ENCODE peak calls at places on chromosomes 13 and 19, in eight cellular contexts. H is AG04450, X is HFFc6, D is AG09309, K is left lung, B is uterus, V is breast epithelium, L is SK-N-SH. J is an unnamed sample.

GRCh38 chr13:34254366-34254765 is 436.4 kb downstream of the RFC3 start:
- DNase-seq in K (no peak), V (no peak), D (no peak), X (no peak), L (no peak), B (no peak), H (no peak), J (no peak)

GRCh38 chr13:46295531-46296464 is 84.1 kb downstream of the LRRC63 start:
- DNase-seq in D (peak), L (no peak), H (peak), X (peak), K (no peak), B (no peak), V (no peak), J (peak)

GRCh38 chr13:24725379-24725778 is 38.6 kb upstream of the RNF17 start:
- DNase-seq in K (no peak), B (no peak), L (no peak), X (no peak), V (no peak), D (no peak), H (no peak), J (no peak)

GRCh38 chr19:8306235-8307054 is 1.7 kb downstream of the CD320 start:
- DNase-seq in X (no peak), V (peak), B (peak), K (peak), D (no peak), L (no peak), H (no peak), J (no peak)

GRCh38 chr13:22871248-22871647 is 309.5 kb upstream of the SGCG start:
- DNase-seq in H (no peak), X (no peak), L (no peak), D (no peak), V (no peak), B (no peak), K (no peak), J (no peak)

GRCh38 chr19:38003427-38004099 is 96.6 kb downstream of the SIPA1L3 start:
- DNase-seq in K (no peak), X (peak), V (peak), H (peak), L (peak), B (peak), D (no peak), J (peak)

GRCh38 chr13:44306401-44307192 is 67.0 kb upstream of the SERP2 start:
- DNase-seq in K (no peak), B (peak), V (no peak), L (no peak), X (peak), D (peak), H (peak), J (peak)

GRCh38 chr19:29029271-29029670 is 183.7 kb downstream of the UQCRFS1 start:
- DNase-seq in H (no peak), K (no peak), L (no peak), X (no peak), V (no peak), D (peak), B (no peak), J (no peak)

GRCh38 chr19:51246153-51246552 is 4.7 kb upstream of the SIGLECL1 start:
- DNase-seq in V (no peak), L (no peak), K (no peak), X (no peak), H (no peak), B (no peak), D (no peak), J (no peak)

GRCh38 chr19:7916137-7916907 is 1.7 kb downstream of the TGFBR3L start:
- DNase-seq in V (no peak), X (peak), D (no peak), K (peak), L (peak), B (no peak), H (no peak), J (no peak)

GRCh38 chr13:37869756-37870488 is at the start of gene TRPC4:
- DNase-seq in H (no peak), X (peak), B (peak), D (peak), V (no peak), L (peak), K (peak), J (peak)

GRCh38 chr13:65472336-65472735 is 1757.8 kb downstream of the PCDH9 start:
- DNase-seq in D (peak), L (no peak), X (peak), K (no peak), V (no peak), H (no peak), B (no peak), J (no peak)

GRCh38 chr19:50759886-50760285 is 10.4 kb upstream of the GPR32 start:
- DNase-seq in B (no peak), H (no peak), V (no peak), D (no peak), K (no peak), L (no peak), X (peak), J (no peak)

GRCh38 chr19:4357095-4357797 is 13.9 kb downstream of the MPND start:
- DNase-seq in X (no peak), B (no peak), L (peak), D (no peak), V (no peak), H (no peak), K (no peak), J (no peak)

GRCh38 chr19:1825909-1826556 is 14.0 kb upstream of the ATP8B3 start:
- DNase-seq in K (peak), V (peak), X (peak), H (peak), D (no peak), B (peak), L (peak), J (no peak)

GRCh38 chr13:98050041-98050466 is 92.8 kb upstream of the FARP1 start:
- DNase-seq in B (no peak), K (no peak), L (peak), X (peak), V (peak), H (no peak), D (no peak), J (no peak)

GRCh38 chr13:32587774-32588165 is 1.5 kb downstream of the PDS5B start:
- DNase-seq in L (no peak), X (no peak), B (no peak), H (no peak), V (no peak), D (no peak), K (no peak), J (peak)

GRCh38 chr19:3849787-3850186 is 19.1 kb downstream of the ZFR2 start:
- DNase-seq in B (no peak), L (no peak), X (no peak), V (no peak), H (no peak), K (no peak), D (no peak), J (no peak)

GRCh38 chr13:30410705-30411125 is 11.6 kb upstream of the UBE2L5 start:
- DNase-seq in V (no peak), X (no peak), H (no peak), D (no peak), B (no peak), K (no peak), L (no peak), J (no peak)

GRCh38 chr19:40441719-40442253 is 2.3 kb downstream of the SERTAD3 start:
- DNase-seq in V (no peak), K (no peak), B (no peak), D (no peak), L (no peak), X (no peak), H (no peak), J (no peak)

GRCh38 chr13:32407854-32408253 is 20.1 kb downstream of the N4BP2L1 start:
- DNase-seq in K (no peak), H (no peak), L (no peak), X (no peak), D (no peak), V (no peak), B (no peak), J (no peak)

GRCh38 chr19:290539-291521 is at the start of gene PLPP2:
- DNase-seq in B (peak), X (no peak), K (peak), D (no peak), V (peak), L (peak), H (no peak), J (no peak)

GRCh38 chr13:41361501-41361900 is 50.4 kb downstream of the NAA16 start:
- DNase-seq in B (no peak), D (no peak), X (peak), H (no peak), V (no peak), L (no peak), K (no peak), J (no peak)

GRCh38 chr19:36972594-36972993 is 56.5 kb downstream of the ZNF568 start:
- DNase-seq in B (peak), X (no peak), V (no peak), K (peak), L (no peak), D (no peak), H (no peak), J (no peak)

GRCh38 chr13:101434486-101434885 is 18.0 kb upstream of the ITGBL1 start:
- DNase-seq in B (no peak), L (no peak), V (no peak), X (no peak), K (no peak), H (no peak), D (no peak), J (no peak)

GRCh38 chr19:827710-828321 is at the start of gene AZU1:
- DNase-seq in V (no peak), X (no peak), B (no peak), D (no peak), K (peak), L (no peak), H (no peak), J (no peak)

GRCh38 chr13:68078874-68079273 is 848.7 kb upstream of the PCDH9 start:
- DNase-seq in X (no peak), V (no peak), B (no peak), D (no peak), K (no peak), L (no peak), H (no peak), J (no peak)

GRCh38 chr19:47719047-47719885 is 6.0 kb downstream of the EHD2 start:
- DNase-seq in D (peak), H (peak), X (peak), B (peak), V (peak), L (peak), K (peak), J (peak)

GRCh38 chr13:39364797-39365468 is 238.1 kb downstream of the LHFPL6 start:
- DNase-seq in H (no peak), X (peak), D (peak), B (no peak), K (no peak), L (no peak), V (no peak), J (no peak)

GRCh38 chr13:46728777-46729176 is 68.2 kb downstream of the ESD start:
- DNase-seq in L (no peak), H (no peak), D (no peak), V (no peak), X (no peak), K (no peak), B (no peak), J (no peak)

GRCh38 chr19:55156202-55157063 is 1.1 kb downstream of the TNNI3 start:
- DNase-seq in L (peak), K (peak), B (no peak), X (no peak), D (no peak), H (no peak), V (no peak), J (no peak)

GRCh38 chr19:58584498-58585441 is 11.6 kb upstream of the MZF1 start:
- DNase-seq in H (no peak), D (no peak), V (no peak), B (no peak), L (no peak), X (no peak), K (no peak), J (no peak)

GRCh38 chr19:2815923-2816322 is 3.7 kb upstream of the ZNF554 start:
- DNase-seq in K (peak), V (no peak), H (no peak), B (no peak), L (peak), D (no peak), X (no peak), J (no peak)

GRCh38 chr13:99140831-99141230 is 59.8 kb upstream of the UBAC2 start:
- DNase-seq in B (no peak), V (no peak), K (no peak), D (no peak), X (no peak), L (no peak), H (no peak), J (no peak)

GRCh38 chr19:12778020-12778904 is 2.9 kb upstream of the HOOK2 start:
- DNase-seq in H (no peak), V (peak), K (peak), B (peak), X (peak), D (no peak), L (peak), J (peak)

GRCh38 chr19:12095111-12095790 is 30.7 kb downstream of the ZNF844 start:
- DNase-seq in D (no peak), H (peak), X (no peak), V (no peak), L (no peak), B (no peak), K (no peak), J (no peak)

GRCh38 chr13:68714292-68714691 is 1393.3 kb upstream of the ATXN8OS start:
- DNase-seq in X (no peak), K (no peak), D (no peak), L (no peak), H (no peak), V (no peak), B (no peak), J (no peak)

GRCh38 chr13:20149762-20150161 is 11.1 kb downstream of the GJA3 start:
- DNase-seq in V (no peak), H (no peak), B (no peak), D (no peak), L (no peak), K (no peak), X (no peak), J (no peak)

GRCh38 chr13:99969934-99970760 is 1.4 kb downstream of the ZIC5 start:
- DNase-seq in L (no peak), X (no peak), B (no peak), H (no peak), D (no peak), V (no peak), K (peak), J (no peak)

GRCh38 chr13:90498096-90498495 is 849.4 kb upstream of the MIR17HG start:
- DNase-seq in H (no peak), B (no peak), K (no peak), X (no peak), V (no peak), L (no peak), D (no peak), J (no peak)

DNA sequence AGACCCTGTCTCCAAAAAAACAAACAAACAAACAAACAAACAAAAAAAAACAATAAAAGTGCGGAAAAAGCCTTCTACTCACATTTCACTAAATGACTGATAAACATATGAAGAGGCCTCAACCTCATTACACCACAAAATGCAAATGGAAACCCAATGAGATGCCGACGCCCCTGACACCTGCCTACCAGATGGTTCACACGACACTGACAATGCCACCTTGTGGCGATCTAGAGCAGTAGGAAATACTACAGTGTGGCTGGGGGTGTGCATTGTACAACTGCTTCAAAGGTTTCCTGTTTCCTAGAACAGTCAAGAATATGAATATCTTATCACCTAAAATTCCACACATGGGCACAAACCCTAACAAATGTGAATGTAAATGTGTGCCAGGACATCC is 14.0 kb downstream of the SCGB2B2 start:
- DNase-seq in D (no peak), H (no peak), V (no peak), K (no peak), L (peak), B (no peak), X (peak), J (no peak)
- TF ChIP-seq CTCF in D (peak), H (peak), V (no peak), K (peak), L (peak), B (no peak), X (peak), J (peak)

GRCh38 chr19:42219812-42220750 is at the start of gene ZNF526:
- DNase-seq in X (peak), K (peak), H (peak), L (peak), B (peak), V (peak), D (peak), J (peak)
- TF ChIP-seq CTCF in X (no peak), K (no peak), H (no peak), L (no peak), B (no peak), V (no peak), D (no peak), J (no peak)

GRCh38 chr19:44812142-44812718 is 3.3 kb downstream of the BCAM start:
- DNase-seq in B (no peak), D (no peak), V (no peak), K (no peak), L (no peak), H (no peak), X (no peak), J (no peak)

GRCh38 chr19:44814132-44814470 is 5.2 kb downstream of the BCAM start:
- DNase-seq in X (no peak), H (no peak), L (no peak), B (no peak), D (no peak), K (no peak), V (no peak), J (no peak)

GRCh38 chr19:44810555-44811447 is 1.9 kb downstream of the BCAM start:
- DNase-seq in D (no peak), X (no peak), L (no peak), V (no peak), K (no peak), H (no peak), B (no peak), J (no peak)

GRCh38 chr19:44814517-44814916 is 5.6 kb downstream of the BCAM start:
- DNase-seq in L (no peak), H (no peak), D (no peak), X (no peak), B (no peak), V (no peak), K (no peak), J (no peak)

GRCh38 chr19:44813331-44814131 is 4.6 kb downstream of the BCAM start:
- DNase-seq in B (no peak), D (no peak), K (no peak), V (no peak), X (no peak), H (no peak), L (no peak), J (no peak)
- TF ChIP-seq CTCF in B (no peak), D (no peak), K (no peak), V (no peak), X (no peak), H (no peak), L (peak), J (no peak)

DNA sequence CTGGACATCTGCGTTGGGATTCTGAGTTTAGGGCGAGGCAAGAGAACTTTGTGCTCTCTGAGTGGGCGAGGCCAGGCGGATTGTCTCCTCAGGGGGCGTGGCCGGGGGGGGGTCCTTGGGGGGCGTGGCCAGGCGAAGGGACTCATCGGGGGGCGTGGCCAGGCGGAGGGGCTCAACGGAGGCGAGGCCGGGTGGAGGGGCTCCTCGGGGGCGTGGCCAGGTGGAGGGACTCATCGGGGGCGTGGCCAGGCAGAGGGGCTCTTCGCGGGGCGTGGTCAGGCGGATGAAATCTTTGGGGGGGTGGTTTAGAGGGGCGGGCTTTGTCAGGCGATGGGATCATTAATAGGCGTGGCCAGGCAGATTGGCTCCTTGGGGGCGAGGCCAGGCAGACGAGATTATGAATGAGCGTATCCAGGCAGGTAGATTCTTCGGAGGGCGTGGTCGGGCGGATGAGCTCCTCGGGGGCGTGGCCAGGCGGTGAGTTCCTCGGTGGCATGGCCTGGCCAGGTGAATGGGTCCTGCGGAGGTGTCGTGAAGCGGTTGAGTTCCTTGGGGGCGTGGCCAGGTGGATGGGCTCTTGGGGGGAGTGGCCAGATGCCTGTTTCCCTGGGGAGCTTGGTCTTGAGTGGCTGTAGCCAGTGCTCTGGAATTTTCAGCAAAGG is 10.3 kb upstream of the CACNG7 start:
- DNase-seq in D (no peak), H (no peak), K (no peak), X (no peak), L (peak), B (no peak), V (no peak), J (no peak)
- TF ChIP-seq CTCF in D (no peak), H (no peak), K (no peak), X (no peak), L (no peak), B (no peak), V (no peak), J (no peak)

GRCh38 chr13:106029901-106030300 is 505.6 kb downstream of the EFNB2 start:
- DNase-seq in L (no peak), H (no peak), V (no peak), X (no peak), D (no peak), B (no peak), K (no peak), J (no peak)

GRCh38 chr13:106028916-106029315 is 506.5 kb downstream of the EFNB2 start:
- DNase-seq in X (peak), L (no peak), V (no peak), B (no peak), H (no peak), D (no peak), K (no peak), J (no peak)

GRCh38 chr13:106034201-106034600 is 501.3 kb downstream of the EFNB2 start:
- DNase-seq in K (no peak), X (no peak), D (peak), V (no peak), H (no peak), L (no peak), B (no peak), J (no peak)

GRCh38 chr13:106036870-106037269 is 498.6 kb downstream of the EFNB2 start:
- DNase-seq in K (no peak), V (no peak), H (no peak), X (no peak), L (peak), B (no peak), D (no peak), J (no peak)

DNA sequence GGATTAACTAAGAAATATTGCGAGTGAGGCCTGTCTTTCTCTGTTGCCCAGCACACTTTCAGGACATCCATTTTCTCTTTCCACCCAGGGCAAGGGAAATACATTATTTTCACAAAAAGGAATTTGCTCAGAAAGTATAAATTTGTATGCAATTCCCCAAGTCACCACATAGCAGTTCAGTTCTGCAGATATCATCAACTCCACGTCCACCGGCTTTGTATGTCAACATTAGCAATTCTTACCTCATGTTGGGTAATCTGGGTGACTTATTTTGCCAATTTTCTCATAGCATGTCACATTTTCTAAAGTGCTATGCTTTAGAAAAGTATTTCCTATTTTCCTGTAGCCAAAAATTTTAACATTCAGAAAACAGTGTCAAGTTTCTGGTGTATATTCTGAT is 501.8 kb downstream of the EFNB2 start:
- DNase-seq in X (peak), V (no peak), K (no peak), B (no peak), H (peak), L (no peak), D (peak), J (no peak)
- TF ChIP-seq CTCF in X (peak), V (peak), K (no peak), B (no peak), H (peak), L (peak), D (peak), J (peak)

J was measured in AG09319.